ENCODE peak calls at places on chromosomes 7 and 10, in seven cellular contexts. C, I, A, G, Q, S and X are unnamed samples.

GRCh38 chr10:79068562-79069324 is at the start of gene ZMIZ1:
- DNase-seq in G (peak), Q (peak), C (peak), I (peak), A (no peak), S (peak), X (peak)

GRCh38 chr7:68699090-68699711 is 899.1 kb upstream of the AUTS2 start:
- DNase-seq in I (no peak), C (no peak), Q (peak), A (no peak), S (peak), G (no peak), X (no peak)

GRCh38 chr10:47348661-47349470 is 703 bp downstream of the RBP3 start:
- DNase-seq in G (no peak), A (no peak), I (no peak), S (no peak), C (no peak), Q (no peak), X (no peak)

GRCh38 chr10:103281753-103282152 is 4.8 kb downstream of the INA start:
- DNase-seq in A (no peak), S (peak), C (peak), Q (no peak), I (no peak), G (no peak), X (no peak)

GRCh38 chr7:69796421-69796820 is 198.1 kb downstream of the AUTS2 start:
- DNase-seq in I (no peak), S (no peak), C (no peak), A (no peak), G (no peak), Q (no peak), X (no peak)

GRCh38 chr7:51636503-51636902 is 319.9 kb upstream of the COBL start:
- DNase-seq in A (no peak), C (no peak), S (no peak), Q (no peak), I (no peak), G (no peak), X (no peak)

GRCh38 chr7:43439631-43440401 is 143.1 kb upstream of the STK17A start:
- DNase-seq in A (peak), S (peak), C (peak), Q (peak), I (peak), G (peak), X (peak)

GRCh38 chr7:4650471-4651047 is 31.5 kb upstream of the FOXK1 start:
- DNase-seq in G (no peak), S (no peak), Q (peak), I (no peak), C (peak), A (no peak), X (no peak)

GRCh38 chr7:82044497-82045080 is 274.7 kb upstream of the HGF start:
- DNase-seq in Q (peak), S (peak), I (no peak), G (peak), C (no peak), A (peak), X (no peak)

GRCh38 chr10:84590794-84591193 is 262.4 kb downstream of the CCSER2 start:
- DNase-seq in I (no peak), S (no peak), A (no peak), C (no peak), Q (peak), G (no peak), X (no peak)

GRCh38 chr10:86654411-86655172 is at the start of gene OPN4:
- DNase-seq in C (no peak), A (no peak), S (peak), I (peak), G (no peak), Q (no peak), X (no peak)

GRCh38 chr7:131562941-131563340 is 6.5 kb upstream of the PODXL start:
- DNase-seq in Q (no peak), C (no peak), I (no peak), G (no peak), S (peak), A (no peak), X (no peak)

GRCh38 chr10:5814110-5815107 is 1.2 kb upstream of the GDI2 start:
- DNase-seq in S (peak), C (no peak), A (no peak), I (no peak), G (no peak), Q (peak), X (no peak)

GRCh38 chr10:96850825-96851224 is 18.7 kb downstream of the LCOR start:
- DNase-seq in Q (peak), C (no peak), G (no peak), A (peak), S (peak), I (no peak), X (no peak)

GRCh38 chr7:157682064-157682945 is 345.5 kb downstream of the DNAJB6 start:
- DNase-seq in S (no peak), Q (no peak), I (no peak), A (no peak), G (no peak), C (no peak), X (no peak)

GRCh38 chr10:120131183-120131582 is 238.7 kb downstream of the SEC23IP start:
- DNase-seq in S (peak), Q (peak), A (no peak), I (no peak), C (peak), G (no peak), X (no peak)

GRCh38 chr10:16437540-16437894 is 707 bp downstream of the PTER start:
- DNase-seq in C (no peak), A (no peak), I (no peak), Q (peak), S (peak), G (no peak), X (no peak)

GRCh38 chr7:127287133-127287532 is 34.4 kb upstream of the GRM8 start:
- DNase-seq in Q (no peak), G (no peak), A (no peak), C (peak), I (no peak), S (no peak), X (no peak)

GRCh38 chr7:76196786-76197185 is 4.9 kb upstream of the SRRM3 start:
- DNase-seq in S (no peak), I (no peak), G (no peak), Q (no peak), A (no peak), C (no peak), X (no peak)

GRCh38 chr10:75475470-75476182 is 44.2 kb downstream of the LRMDA start:
- DNase-seq in S (no peak), G (no peak), C (no peak), A (no peak), I (no peak), Q (peak), X (no peak)